ENCODE peak calls at places on chromosomes 1 and 21, in four cellular contexts. R is K562, G is HepG2, L is GM12878. X is an unnamed sample. For H3K4me1, the result is how much of the 10 kb centered on the place peaks cover.

GRCh38 chr1:204494281-204495077 is at the start of gene PIK3C2B:
- DNase-seq in R (peak), L (peak), G (peak), X (peak)

GRCh38 chr21:43775795-43776430 is at the start of gene CSTB:
- DNase-seq in L (no peak), R (no peak), G (peak), X (peak)

GRCh38 chr1:19367584-19368041 is 55.5 kb downstream of the SLC66A1 start:
- DNase-seq in G (no peak), R (no peak), L (no peak), X (no peak)

GRCh38 chr1:31715097-31715872 is 11.5 kb upstream of the COL16A1 start:
- DNase-seq in R (peak), G (peak), L (no peak), X (peak)

GRCh38 chr21:34965200-34966174 is 83.6 kb downstream of the RUNX1 start:
- DNase-seq in R (no peak), G (peak), L (no peak), X (peak)

GRCh38 chr1:189131576-189131975 is 1346.1 kb downstream of the BRINP3 start:
- DNase-seq in G (no peak), L (no peak), R (no peak), X (no peak)

GRCh38 chr21:16074950-16075489 is 345.2 kb downstream of the USP25 start:
- DNase-seq in G (no peak), R (no peak), L (no peak), X (no peak)

GRCh38 chr21:31386006-31386405 is 41.9 kb upstream of the TIAM1 start:
- DNase-seq in R (peak), L (no peak), G (no peak), X (no peak)

GRCh38 chr1:200751717-200752116 is 13.0 kb downstream of the CAMSAP2 start:
- DNase-seq in L (no peak), G (no peak), R (no peak), X (no peak)

GRCh38 chr1:36560621-36561364 is 78.1 kb upstream of the CSF3R start:
- DNase-seq in G (no peak), R (no peak), L (no peak), X (no peak)

GRCh38 chr1:167185062-167185461 is 35.6 kb upstream of the POU2F1 start:
- DNase-seq in L (no peak), R (no peak), G (no peak), X (no peak)

GRCh38 chr1:23344987-23345472 is 946 bp upstream of the HNRNPR start:
- DNase-seq in L (no peak), R (no peak), G (no peak), X (no peak)

GRCh38 chr1:75643460-75643859 is 32.5 kb upstream of the SLC44A5 start:
- DNase-seq in R (no peak), G (no peak), L (no peak), X (no peak)

GRCh38 chr1:113940365-113941244 is 11.5 kb downstream of the HIPK1 start:
- DNase-seq in R (no peak), L (no peak), G (no peak), X (no peak)

GRCh38 chr1:100622037-100622436 is 84.1 kb downstream of the GPR88 start:
- DNase-seq in G (no peak), L (no peak), R (no peak), X (peak)
- TF ChIP-seq CHD2 in G (no peak), L (no peak), R (no peak), X (no peak)

GRCh38 chr1:26084844-26085243 is 17.4 kb upstream of the TRIM63 start:
- DNase-seq in G (no peak), R (no peak), L (no peak), X (no peak)

GRCh38 chr1:26081267-26082019 is 14.0 kb upstream of the TRIM63 start:
- DNase-seq in L (no peak), G (no peak), R (peak), X (no peak)

GRCh38 chr1:26082020-26082350 is 14.6 kb upstream of the TRIM63 start:
- DNase-seq in R (no peak), G (no peak), L (no peak), X (no peak)

GRCh38 chr1:26084091-26084561 is 16.7 kb upstream of the TRIM63 start:
- DNase-seq in R (no peak), G (no peak), L (no peak), X (no peak)

DNA sequence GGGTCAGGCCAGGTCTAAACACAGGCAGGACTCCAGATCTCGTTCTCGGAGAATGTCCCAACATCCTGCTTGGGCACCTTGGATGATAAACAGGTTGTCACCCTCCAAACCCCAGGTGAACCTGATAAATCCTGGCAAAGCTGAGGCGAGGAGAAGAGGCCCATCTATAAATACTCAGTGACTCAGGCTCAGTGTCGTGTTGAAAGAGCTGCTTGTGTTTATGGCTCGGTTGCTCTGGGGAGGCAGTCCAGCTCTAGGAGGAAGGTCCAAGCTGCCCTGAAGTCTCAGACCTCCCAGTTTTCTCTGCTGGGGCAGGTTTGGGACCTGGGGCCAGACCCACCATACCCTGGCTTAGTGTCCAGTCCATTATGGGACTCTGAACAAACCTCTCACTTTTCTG is 15.8 kb upstream of the TRIM63 start:
- DNase-seq in G (no peak), L (no peak), R (no peak), X (peak)
- TF ChIP-seq ESRRA in G (no peak), L (no peak), R (no peak), X (no peak)

GRCh38 chr1:98975825-98976224 is 28.8 kb downstream of the PLPPR5 start:
- DNase-seq in L (no peak), R (no peak), G (no peak), X (no peak)
- H3K4me1 ChIP-seq in L (under half), R (under half), G (under half), X (under half)

DNA sequence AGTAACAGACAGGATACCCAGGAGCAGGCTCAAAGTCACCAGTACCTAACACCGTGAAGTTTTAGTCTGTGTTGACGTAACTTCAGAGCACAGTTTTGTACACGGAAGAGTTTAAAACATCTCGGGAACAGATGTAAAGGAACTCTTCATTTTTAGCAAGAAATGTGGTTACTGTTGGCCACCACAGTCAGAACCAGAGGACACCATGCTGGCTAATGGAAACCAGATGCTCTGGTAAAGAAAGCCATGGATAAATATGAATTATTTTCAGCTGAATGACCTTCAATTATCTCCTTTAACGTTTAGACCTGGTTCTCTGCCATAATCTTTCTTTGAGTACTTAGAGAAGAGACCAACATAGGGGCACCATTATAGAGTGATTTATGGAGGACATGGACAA is 115.9 kb downstream of the NTMT2 start:
- DNase-seq in L (no peak), R (no peak), G (no peak), X (no peak)
- TF ChIP-seq CHD2 in L (no peak), R (no peak), G (no peak), X (no peak)

GRCh38 chr1:55400560-55400959 is 185.4 kb upstream of the USP24 start:
- DNase-seq in L (no peak), R (no peak), G (no peak), X (no peak)
- TF ChIP-seq ESRRA in L (no peak), R (no peak), G (no peak), X (no peak)

GRCh38 chr1:152186556-152187285 is 27.7 kb upstream of the RPTN start:
- DNase-seq in R (no peak), G (no peak), L (no peak), X (no peak)

GRCh38 chr1:152189657-152190442 is 30.8 kb upstream of the RPTN start:
- DNase-seq in R (peak), G (peak), L (no peak), X (peak)

GRCh38 chr1:152190589-152190988 is 31.6 kb upstream of the RPTN start:
- DNase-seq in R (no peak), G (no peak), L (no peak), X (peak)

GRCh38 chr1:152191260-152191659 is 32.2 kb upstream of the RPTN start:
- DNase-seq in L (no peak), G (no peak), R (no peak), X (no peak)

DNA sequence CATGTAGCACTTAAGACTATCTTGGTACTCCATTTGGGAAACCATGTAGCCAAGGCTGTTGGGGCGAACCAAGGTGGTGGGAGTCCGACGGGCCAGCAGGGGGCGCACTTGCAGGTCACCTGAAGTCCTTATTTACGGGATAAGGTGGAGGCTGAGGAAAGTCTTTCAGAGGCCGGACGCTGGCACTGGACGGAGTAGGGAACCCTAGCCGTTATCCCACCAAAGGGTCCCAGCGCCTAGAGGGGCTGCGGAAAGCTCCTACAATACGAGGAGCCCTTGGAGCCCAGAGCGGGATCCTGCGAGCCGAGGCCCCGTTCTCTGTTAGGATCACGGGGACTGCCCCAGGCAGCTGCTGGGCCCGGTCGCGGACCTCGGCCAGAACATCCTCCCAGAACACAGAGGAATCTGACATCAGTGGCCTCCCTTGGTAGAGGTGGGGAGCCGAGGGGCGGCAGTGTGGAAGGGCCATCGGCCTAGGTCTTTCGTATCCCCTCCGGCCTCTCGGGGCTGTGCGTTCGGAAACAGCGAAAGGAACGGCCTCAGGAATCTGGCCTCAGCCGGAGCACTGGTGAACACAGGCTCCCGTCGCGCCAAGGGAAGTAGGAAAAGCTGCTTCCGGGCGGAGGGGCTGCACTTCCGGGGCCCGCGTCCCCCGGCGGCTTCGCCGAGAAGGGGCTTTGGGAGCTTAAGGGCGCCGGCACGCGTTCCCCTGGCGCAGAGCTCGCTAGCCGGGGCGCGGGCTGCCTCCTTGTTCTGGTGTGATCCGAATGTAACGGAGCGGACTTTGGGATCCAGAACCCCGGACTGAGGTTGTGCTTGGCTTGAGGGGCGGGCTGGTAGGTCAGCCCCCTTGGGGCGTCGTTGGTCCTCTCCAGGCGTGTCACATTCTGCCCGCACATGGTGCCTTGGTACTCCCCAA is 29.9 kb upstream of the RPTN start:
- DNase-seq in L (no peak), R (peak), G (peak), X (peak)
- H3K4me1 ChIP-seq in L (under half), R (under half), G (under half), X (under half)

GRCh38 chr1:230509281-230509977 is 83.3 kb upstream of the PGBD5 start:
- DNase-seq in G (no peak), R (no peak), L (peak), X (no peak)
- TF ChIP-seq CHD2 in G (no peak), R (no peak), L (no peak), X (no peak)

X was measured in A549.